ENCODE peak calls at places on chromosomes 11 and 22, in nine cellular contexts. E is stimulated activated CD8-positive, alpha-beta memory T cell treated with anti-CD3 and anti-CD28 coated beads, Interleukin-4, amount 100 ng/mL, for 1 hour; W is stimulated activated CD4-positive, alpha-beta T cell treated with anti-CD3 and anti-CD28 coated beads, Interleukin-4, amount 100 ng/mL, for 1 hour; F is IMR-90; L is NCI-H1417; Q is hippocampal formation; B is activated naive CD4-positive, alpha-beta T cell; V is body of pancreas; X is dermis blood vessel endothelial cell. R is an unnamed sample.

GRCh38 chr11:84408946-84409411 is 1122.8 kb upstream of the CCDC90B start:
- DNase-seq in V (no peak), W (no peak), Q (no peak), E (no peak), L (peak; percentile 42), B (no peak), F (no peak), X (no peak), R (no peak)

GRCh38 chr11:31355131-31355530 is 14.4 kb downstream of the DCDC1 start:
- DNase-seq in W (no peak), F (peak; percentile 20), B (no peak), Q (no peak), V (no peak), X (no peak), E (no peak), L (peak; percentile 70), R (no peak)

GRCh38 chr11:62752994-62753735 is 795 bp downstream of the ZBTB3 start:
- DNase-seq in W (no peak), X (no peak), V (no peak), E (no peak), F (no peak), L (no peak), Q (no peak), B (no peak), R (no peak)

GRCh38 chr11:69292221-69292648 is 1.7 kb upstream of the MYEOV start:
- DNase-seq in E (no peak), F (no peak), W (peak; percentile 64), B (peak; percentile 27), L (no peak), Q (no peak), V (peak; percentile 45), X (peak; percentile 68), R (no peak)

GRCh38 chr11:62546937-62547625 is 475 bp upstream of the AHNAK start:
- DNase-seq in B (no peak), W (no peak), V (no peak), X (peak; percentile 53), L (no peak), Q (no peak), E (no peak), F (peak; percentile 49), R (no peak)

GRCh38 chr11:69662021-69662698 is 13.0 kb downstream of the LTO1 start:
- DNase-seq in W (no peak), F (no peak), E (no peak), Q (no peak), X (no peak), B (no peak), V (peak; percentile 18), L (no peak), R (no peak)

GRCh38 chr22:42964994-42965699 is 49.8 kb downstream of the PACSIN2 start:
- DNase-seq in L (peak; percentile 78), W (no peak), Q (no peak), X (no peak), B (no peak), V (no peak), F (peak; percentile 45), E (no peak), R (no peak)

GRCh38 chr11:67667490-67668190 is 6.8 kb downstream of the ALDH3B2 start:
- DNase-seq in L (no peak), F (no peak), Q (no peak), V (no peak), X (no peak), B (no peak), E (no peak), W (no peak), R (no peak)

GRCh38 chr11:65003282-65003681 is 6.5 kb upstream of the BATF2 start:
- DNase-seq in L (no peak), B (no peak), F (peak; percentile 66), X (peak; percentile 20), Q (no peak), V (no peak), E (no peak), W (no peak), R (no peak)

GRCh38 chr11:128204898-128205297 is 382.5 kb downstream of the ETS1 start:
- DNase-seq in F (no peak), V (no peak), X (no peak), B (no peak), L (no peak), E (no peak), Q (no peak), W (no peak), R (no peak)

GRCh38 chr11:13376402-13376801 is 86.6 kb downstream of the BTBD10 start:
- DNase-seq in B (no peak), V (no peak), W (no peak), L (no peak), Q (no peak), E (no peak), X (peak; percentile 48), F (no peak), R (no peak)